ENCODE peak calls at places on chromosomes 7 and 10, in four cellular contexts. B is left ventricle myocardium inferior, U is cardiac fibroblast, D is fibroblast of villous mesenchyme. F is an unnamed sample.
A peak's percentile ranks its signal among the peaks of the same experiment; 100 is the strongest.

GRCh38 chr10:5620223-5620721 is 46.1 kb downstream of the ASB13 start:
- DNase-seq in B (no peak), U (no peak), D (no peak), F (no peak)

GRCh38 chr10:22573820-22574569 is 140.4 kb downstream of the PIP4K2A start:
- DNase-seq in B (no peak), U (peak; percentile 63), D (peak; percentile 53), F (no peak)

GRCh38 chr10:13206546-13207443 is 27.4 kb downstream of the UCMA start:
- DNase-seq in B (no peak), U (peak; percentile 69), D (peak; percentile 69), F (peak; percentile 35)

GRCh38 chr7:151060113-151060415 is 675 bp downstream of the SLC4A2 start:
- DNase-seq in B (no peak), U (no peak), D (no peak), F (no peak)

GRCh38 chr10:108204528-108205313 is 1040.2 kb upstream of the SORCS1 start:
- DNase-seq in B (no peak), U (peak; percentile 0), D (peak; percentile 39), F (no peak)

GRCh38 chr10:127556911-127557310 is 7.8 kb downstream of the NPS start:
- DNase-seq in B (no peak), U (no peak), D (peak; percentile 12), F (no peak)

GRCh38 chr10:3897156-3897555 is 112.1 kb upstream of the KLF6 start:
- DNase-seq in B (no peak), U (peak; percentile 93), D (peak; percentile 87), F (no peak)

GRCh38 chr7:93622036-93622714 is 47.7 kb upstream of the CALCR start:
- DNase-seq in B (no peak), U (peak; percentile 54), D (peak; percentile 45), F (no peak)

GRCh38 chr7:116525298-116525912 is 569 bp downstream of the CAV1 start:
- DNase-seq in B (peak; percentile 63), U (no peak), D (no peak), F (no peak)

GRCh38 chr10:123860209-123860608 is 31.4 kb downstream of the CPXM2 start:
- DNase-seq in B (no peak), U (no peak), D (no peak), F (no peak)

GRCh38 chr10:79308969-79309665 is 38.2 kb upstream of the PPIF start:
- DNase-seq in B (peak; percentile 12), U (no peak), D (no peak), F (no peak)

GRCh38 chr7:93160410-93160809 is 12.2 kb upstream of the SAMD9L start:
- DNase-seq in B (no peak), U (no peak), D (no peak), F (no peak)

GRCh38 chr10:103257812-103258211 is 12.1 kb downstream of the RPEL1 start:
- DNase-seq in B (no peak), U (no peak), D (no peak), F (no peak)

GRCh38 chr7:34486371-34486770 is 171.6 kb upstream of the NPSR1 start:
- DNase-seq in B (no peak), U (no peak), D (no peak), F (no peak)

DNA sequence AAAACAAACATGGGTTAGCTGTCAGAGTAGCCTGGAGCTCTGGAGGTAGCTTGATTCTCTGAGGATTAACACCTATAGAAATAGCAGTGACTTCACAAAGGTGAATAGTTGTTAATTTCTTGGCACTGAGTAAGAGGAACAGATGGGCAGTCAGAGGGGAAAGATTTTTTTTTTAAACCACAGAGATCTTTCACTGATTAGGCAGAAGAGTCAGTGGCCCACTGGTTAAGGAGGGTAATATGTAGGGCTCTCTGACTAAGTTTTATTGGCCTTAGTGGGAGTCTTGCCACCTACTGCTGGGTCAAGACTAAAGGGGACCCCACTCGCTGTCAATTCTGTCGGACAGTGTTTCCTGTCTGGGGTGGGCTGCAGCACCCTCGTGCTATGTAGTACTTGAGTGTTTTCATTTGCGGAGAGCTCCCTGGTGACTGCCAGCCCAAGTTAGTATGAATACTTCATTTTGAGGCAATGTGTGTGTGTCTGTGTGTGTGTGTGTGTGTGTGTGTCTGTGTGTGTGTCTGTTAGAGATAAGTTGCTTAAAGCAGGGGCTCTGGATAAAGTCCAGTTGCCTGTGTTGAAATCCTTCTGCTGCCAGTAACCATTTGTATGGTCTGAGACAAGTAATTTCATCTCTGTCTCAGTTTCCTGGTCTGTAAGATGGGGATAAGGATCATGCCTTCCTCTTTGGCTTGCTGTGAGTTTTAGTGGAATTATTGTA is 145.2 kb downstream of the ARID5B start:
- DNase-seq in B (no peak), U (peak; percentile 72), D (peak; percentile 95), F (no peak)
- TF ChIP-seq CTCF in B (no peak), U (no peak), D (no peak), F (no peak)

GRCh38 chr7:27129729-27130539 is 623 bp downstream of the HOXA4 start:
- DNase-seq in B (no peak), U (no peak), D (no peak), F (no peak)
- H3K4me3 ChIP-seq in B (peak overlapping the region; percentile 67), U (no peak overlapping the region), D (peak overlapping the region; percentile 63), F (peak overlapping the region; percentile 75)

GRCh38 chr7:157792954-157793353 is 456.1 kb downstream of the DNAJB6 start:
- DNase-seq in B (no peak), U (no peak), D (no peak), F (no peak)
- TF ChIP-seq CTCF in B (no peak), U (no peak), D (no peak), F (no peak)

GRCh38 chr10:1366811-1367425 is 310.7 kb downstream of the WDR37 start:
- DNase-seq in B (no peak), U (no peak), D (no peak), F (no peak)
- H3K4me3 ChIP-seq in B (no peak overlapping the region), U (no peak overlapping the region), D (no peak overlapping the region), F (no peak overlapping the region)

DNA sequence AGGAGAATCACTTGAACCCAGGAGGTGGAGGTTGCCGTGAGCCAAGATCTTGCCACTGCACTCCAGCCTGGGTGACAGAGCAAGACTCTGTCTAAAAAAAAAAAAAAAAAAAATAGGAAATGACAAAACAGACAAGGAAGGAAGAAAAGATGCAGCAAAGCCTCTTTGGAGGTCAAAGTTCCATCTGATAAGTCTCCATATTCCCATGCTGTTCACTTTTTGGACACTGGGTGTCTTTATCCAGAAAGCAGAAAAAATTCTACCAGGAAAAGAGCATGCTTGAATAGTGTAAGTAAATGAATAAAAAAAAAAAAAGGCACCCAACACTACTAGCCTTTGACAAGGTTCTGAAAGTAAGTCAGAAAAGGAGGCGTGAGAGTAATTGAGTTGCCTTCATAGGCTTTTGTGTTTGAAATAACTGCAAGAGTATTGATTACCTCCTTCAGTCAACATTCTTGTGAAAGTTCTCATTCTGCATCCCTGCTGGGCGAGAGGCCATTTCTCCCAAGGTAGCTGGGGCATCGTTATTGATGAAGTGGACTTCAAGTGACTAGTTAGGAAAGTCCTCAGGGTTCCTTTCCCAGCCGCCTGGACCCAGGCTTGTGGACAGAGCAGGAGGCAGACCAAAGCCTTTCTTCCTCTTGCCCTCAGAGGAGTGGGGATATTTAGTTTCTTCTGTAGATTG is 133.3 kb upstream of the KIF5B start:
- DNase-seq in B (no peak), U (peak; percentile 15), D (peak; percentile 39), F (no peak)
- TF ChIP-seq CTCF in B (peak; percentile 11), U (peak; percentile 2), D (peak; percentile 35), F (peak; percentile 19)